ENCODE peak calls at places on chromosomes 11 and 22, in nine cellular contexts. One of them, this sample, is unnamed.

GRCh38 chr22:29187831-29188230 is 17.9 kb upstream of the EMID1 start:
- DNase-seq in OCI-M1: no peak
- DNase-seq in RCC 7860: no peak
- DNase-seq in Caki2: no peak
- DNase-seq in upper lobe of right lung: peak; percentile 23
- DNase-seq in HEK293T: no peak
- DNase-seq in activated CD4-positive, alpha-beta T cell treated with anti-CD3 and anti-CD28 coated beads, Interleukin-2, amount 50 U/mL, for 4 hours: no peak
- DNase-seq in Kasumi-1: no peak
- DNase-seq in activated CD8-positive, alpha-beta memory T cell treated with anti-CD3 and anti-CD28 coated beads, Interleukin-2, amount 50 U/mL, for 48 hours: no peak
- DNase-seq in this sample: no peak

GRCh38 chr11:31772412-31772811 is 38.7 kb downstream of the PAX6 start:
- DNase-seq in OCI-M1: no peak
- DNase-seq in RCC 7860: no peak
- DNase-seq in activated CD8-positive, alpha-beta memory T cell treated with anti-CD3 and anti-CD28 coated beads, Interleukin-2, amount 50 U/mL, for 48 hours: no peak
- DNase-seq in activated CD4-positive, alpha-beta T cell treated with anti-CD3 and anti-CD28 coated beads, Interleukin-2, amount 50 U/mL, for 4 hours: no peak
- DNase-seq in HEK293T: no peak
- DNase-seq in Caki2: no peak
- DNase-seq in Kasumi-1: no peak
- DNase-seq in upper lobe of right lung: no peak
- DNase-seq in this sample: no peak

GRCh38 chr11:119993732-119994131 is 144.2 kb downstream of the TRIM29 start:
- DNase-seq in activated CD4-positive, alpha-beta T cell treated with anti-CD3 and anti-CD28 coated beads, Interleukin-2, amount 50 U/mL, for 4 hours: no peak
- DNase-seq in Caki2: no peak
- DNase-seq in HEK293T: no peak
- DNase-seq in activated CD8-positive, alpha-beta memory T cell treated with anti-CD3 and anti-CD28 coated beads, Interleukin-2, amount 50 U/mL, for 48 hours: no peak
- DNase-seq in OCI-M1: no peak
- DNase-seq in Kasumi-1: no peak
- DNase-seq in upper lobe of right lung: no peak
- DNase-seq in RCC 7860: no peak
- DNase-seq in this sample: no peak

GRCh38 chr11:6647282-6647679 is 8.3 kb downstream of the DCHS1 start:
- DNase-seq in activated CD4-positive, alpha-beta T cell treated with anti-CD3 and anti-CD28 coated beads, Interleukin-2, amount 50 U/mL, for 4 hours: no peak
- DNase-seq in activated CD8-positive, alpha-beta memory T cell treated with anti-CD3 and anti-CD28 coated beads, Interleukin-2, amount 50 U/mL, for 48 hours: no peak
- DNase-seq in HEK293T: no peak
- DNase-seq in RCC 7860: no peak
- DNase-seq in Kasumi-1: no peak
- DNase-seq in OCI-M1: no peak
- DNase-seq in Caki2: no peak
- DNase-seq in upper lobe of right lung: no peak
- DNase-seq in this sample: no peak

GRCh38 chr22:38964989-38965388 is 7.6 kb downstream of the APOBEC3A start:
- DNase-seq in Caki2: peak; percentile 36
- DNase-seq in RCC 7860: no peak
- DNase-seq in OCI-M1: no peak
- DNase-seq in upper lobe of right lung: no peak
- DNase-seq in activated CD8-positive, alpha-beta memory T cell treated with anti-CD3 and anti-CD28 coated beads, Interleukin-2, amount 50 U/mL, for 48 hours: no peak
- DNase-seq in HEK293T: no peak
- DNase-seq in activated CD4-positive, alpha-beta T cell treated with anti-CD3 and anti-CD28 coated beads, Interleukin-2, amount 50 U/mL, for 4 hours: no peak
- DNase-seq in Kasumi-1: no peak
- DNase-seq in this sample: no peak

GRCh38 chr11:118953265-118953664 is 2.8 kb upstream of the UPK2 start:
- DNase-seq in OCI-M1: no peak
- DNase-seq in activated CD8-positive, alpha-beta memory T cell treated with anti-CD3 and anti-CD28 coated beads, Interleukin-2, amount 50 U/mL, for 48 hours: no peak
- DNase-seq in RCC 7860: no peak
- DNase-seq in activated CD4-positive, alpha-beta T cell treated with anti-CD3 and anti-CD28 coated beads, Interleukin-2, amount 50 U/mL, for 4 hours: no peak
- DNase-seq in Caki2: no peak
- DNase-seq in upper lobe of right lung: no peak
- DNase-seq in HEK293T: peak; percentile 43
- DNase-seq in Kasumi-1: no peak
- DNase-seq in this sample: no peak

GRCh38 chr11:72209101-72209500 is 7.5 kb upstream of the FOLR2 start:
- DNase-seq in OCI-M1: peak; percentile 84
- DNase-seq in activated CD8-positive, alpha-beta memory T cell treated with anti-CD3 and anti-CD28 coated beads, Interleukin-2, amount 50 U/mL, for 48 hours: no peak
- DNase-seq in Kasumi-1: peak; percentile 19
- DNase-seq in activated CD4-positive, alpha-beta T cell treated with anti-CD3 and anti-CD28 coated beads, Interleukin-2, amount 50 U/mL, for 4 hours: no peak
- DNase-seq in Caki2: no peak
- DNase-seq in upper lobe of right lung: no peak
- DNase-seq in RCC 7860: no peak
- DNase-seq in HEK293T: no peak
- DNase-seq in this sample: no peak

GRCh38 chr11:5690736-5691135 is 1.1 kb downstream of the TRIM22 start:
- DNase-seq in OCI-M1: peak; percentile 86
- DNase-seq in RCC 7860: no peak
- DNase-seq in activated CD8-positive, alpha-beta memory T cell treated with anti-CD3 and anti-CD28 coated beads, Interleukin-2, amount 50 U/mL, for 48 hours: no peak
- DNase-seq in upper lobe of right lung: no peak
- DNase-seq in activated CD4-positive, alpha-beta T cell treated with anti-CD3 and anti-CD28 coated beads, Interleukin-2, amount 50 U/mL, for 4 hours: no peak
- DNase-seq in Caki2: no peak
- DNase-seq in HEK293T: no peak
- DNase-seq in Kasumi-1: no peak
- DNase-seq in this sample: no peak

GRCh38 chr11:128179512-128179911 is 407.8 kb downstream of the ETS1 start:
- DNase-seq in Kasumi-1: no peak
- DNase-seq in upper lobe of right lung: no peak
- DNase-seq in activated CD8-positive, alpha-beta memory T cell treated with anti-CD3 and anti-CD28 coated beads, Interleukin-2, amount 50 U/mL, for 48 hours: no peak
- DNase-seq in Caki2: no peak
- DNase-seq in HEK293T: no peak
- DNase-seq in activated CD4-positive, alpha-beta T cell treated with anti-CD3 and anti-CD28 coated beads, Interleukin-2, amount 50 U/mL, for 4 hours: no peak
- DNase-seq in RCC 7860: no peak
- DNase-seq in OCI-M1: no peak
- DNase-seq in this sample: no peak

GRCh38 chr22:38212442-38212841 is 10.6 kb downstream of the MAFF start:
- DNase-seq in upper lobe of right lung: no peak
- DNase-seq in OCI-M1: no peak
- DNase-seq in RCC 7860: no peak
- DNase-seq in activated CD4-positive, alpha-beta T cell treated with anti-CD3 and anti-CD28 coated beads, Interleukin-2, amount 50 U/mL, for 4 hours: no peak
- DNase-seq in Caki2: no peak
- DNase-seq in activated CD8-positive, alpha-beta memory T cell treated with anti-CD3 and anti-CD28 coated beads, Interleukin-2, amount 50 U/mL, for 48 hours: no peak
- DNase-seq in Kasumi-1: no peak
- DNase-seq in HEK293T: no peak
- DNase-seq in this sample: no peak

GRCh38 chr11:26993965-26994446 is at the start of gene FIBIN:
- DNase-seq in HEK293T: peak; percentile 60
- DNase-seq in upper lobe of right lung: no peak
- DNase-seq in RCC 7860: no peak
- DNase-seq in activated CD8-positive, alpha-beta memory T cell treated with anti-CD3 and anti-CD28 coated beads, Interleukin-2, amount 50 U/mL, for 48 hours: no peak
- DNase-seq in Caki2: no peak
- DNase-seq in Kasumi-1: no peak
- DNase-seq in OCI-M1: no peak
- DNase-seq in activated CD4-positive, alpha-beta T cell treated with anti-CD3 and anti-CD28 coated beads, Interleukin-2, amount 50 U/mL, for 4 hours: no peak
- DNase-seq in this sample: no peak

GRCh38 chr11:80414766-80415165 is 973.9 kb upstream of the TENM4 start:
- DNase-seq in HEK293T: no peak
- DNase-seq in Kasumi-1: no peak
- DNase-seq in OCI-M1: peak; percentile 85
- DNase-seq in upper lobe of right lung: no peak
- DNase-seq in Caki2: no peak
- DNase-seq in activated CD4-positive, alpha-beta T cell treated with anti-CD3 and anti-CD28 coated beads, Interleukin-2, amount 50 U/mL, for 4 hours: no peak
- DNase-seq in RCC 7860: no peak
- DNase-seq in activated CD8-positive, alpha-beta memory T cell treated with anti-CD3 and anti-CD28 coated beads, Interleukin-2, amount 50 U/mL, for 48 hours: no peak
- DNase-seq in this sample: no peak

GRCh38 chr11:119794141-119794665 is 65.2 kb upstream of the NECTIN1 start:
- DNase-seq in OCI-M1: no peak
- DNase-seq in RCC 7860: no peak
- DNase-seq in HEK293T: no peak
- DNase-seq in upper lobe of right lung: peak; percentile 55
- DNase-seq in Kasumi-1: no peak
- DNase-seq in activated CD4-positive, alpha-beta T cell treated with anti-CD3 and anti-CD28 coated beads, Interleukin-2, amount 50 U/mL, for 4 hours: no peak
- DNase-seq in Caki2: no peak
- DNase-seq in activated CD8-positive, alpha-beta memory T cell treated with anti-CD3 and anti-CD28 coated beads, Interleukin-2, amount 50 U/mL, for 48 hours: no peak
- DNase-seq in this sample: no peak

GRCh38 chr11:61978703-61979661 is 11.5 kb upstream of the FTH1 start:
- DNase-seq in OCI-M1: no peak
- DNase-seq in Kasumi-1: no peak
- DNase-seq in upper lobe of right lung: peak; percentile 65
- DNase-seq in activated CD4-positive, alpha-beta T cell treated with anti-CD3 and anti-CD28 coated beads, Interleukin-2, amount 50 U/mL, for 4 hours: no peak
- DNase-seq in HEK293T: no peak
- DNase-seq in activated CD8-positive, alpha-beta memory T cell treated with anti-CD3 and anti-CD28 coated beads, Interleukin-2, amount 50 U/mL, for 48 hours: no peak
- DNase-seq in RCC 7860: no peak
- DNase-seq in Caki2: no peak
- DNase-seq in this sample: no peak

GRCh38 chr22:50399751-50400331 is 56.7 kb downstream of the PPP6R2 start:
- DNase-seq in OCI-M1: peak; percentile 37
- DNase-seq in activated CD4-positive, alpha-beta T cell treated with anti-CD3 and anti-CD28 coated beads, Interleukin-2, amount 50 U/mL, for 4 hours: peak; percentile 14
- DNase-seq in Caki2: peak; percentile 17
- DNase-seq in upper lobe of right lung: no peak
- DNase-seq in HEK293T: peak; percentile 54
- DNase-seq in RCC 7860: no peak
- DNase-seq in activated CD8-positive, alpha-beta memory T cell treated with anti-CD3 and anti-CD28 coated beads, Interleukin-2, amount 50 U/mL, for 48 hours: no peak
- DNase-seq in Kasumi-1: peak; percentile 79
- DNase-seq in this sample: no peak

GRCh38 chr22:39545310-39546063 is 12.9 kb upstream of the RPS19BP1 start:
- DNase-seq in activated CD8-positive, alpha-beta memory T cell treated with anti-CD3 and anti-CD28 coated beads, Interleukin-2, amount 50 U/mL, for 48 hours: peak; percentile 87
- DNase-seq in HEK293T: peak; percentile 79
- DNase-seq in activated CD4-positive, alpha-beta T cell treated with anti-CD3 and anti-CD28 coated beads, Interleukin-2, amount 50 U/mL, for 4 hours: peak; percentile 62
- DNase-seq in Caki2: peak; percentile 70
- DNase-seq in OCI-M1: no peak
- DNase-seq in upper lobe of right lung: no peak
- DNase-seq in RCC 7860: no peak
- DNase-seq in Kasumi-1: peak; percentile 27
- DNase-seq in this sample: no peak

GRCh38 chr11:11213117-11213516 is 139.9 kb downstream of the CSNK2A3 start:
- DNase-seq in activated CD8-positive, alpha-beta memory T cell treated with anti-CD3 and anti-CD28 coated beads, Interleukin-2, amount 50 U/mL, for 48 hours: no peak
- DNase-seq in RCC 7860: no peak
- DNase-seq in Kasumi-1: no peak
- DNase-seq in Caki2: no peak
- DNase-seq in HEK293T: no peak
- DNase-seq in OCI-M1: no peak
- DNase-seq in upper lobe of right lung: no peak
- DNase-seq in activated CD4-positive, alpha-beta T cell treated with anti-CD3 and anti-CD28 coated beads, Interleukin-2, amount 50 U/mL, for 4 hours: no peak
- DNase-seq in this sample: no peak

GRCh38 chr11:294795-295194 is 4.5 kb downstream of the IFITM5 start:
- DNase-seq in Kasumi-1: no peak
- DNase-seq in upper lobe of right lung: peak; percentile 58
- DNase-seq in HEK293T: no peak
- DNase-seq in Caki2: no peak
- DNase-seq in RCC 7860: no peak
- DNase-seq in activated CD4-positive, alpha-beta T cell treated with anti-CD3 and anti-CD28 coated beads, Interleukin-2, amount 50 U/mL, for 4 hours: no peak
- DNase-seq in activated CD8-positive, alpha-beta memory T cell treated with anti-CD3 and anti-CD28 coated beads, Interleukin-2, amount 50 U/mL, for 48 hours: no peak
- DNase-seq in OCI-M1: no peak
- DNase-seq in this sample: no peak

GRCh38 chr11:134592391-134592990 is 180.4 kb upstream of the B3GAT1 start:
- DNase-seq in Caki2: peak; percentile 3
- DNase-seq in upper lobe of right lung: peak; percentile 61
- DNase-seq in HEK293T: peak; percentile 58
- DNase-seq in RCC 7860: no peak
- DNase-seq in OCI-M1: peak; percentile 52
- DNase-seq in activated CD4-positive, alpha-beta T cell treated with anti-CD3 and anti-CD28 coated beads, Interleukin-2, amount 50 U/mL, for 4 hours: no peak
- DNase-seq in Kasumi-1: no peak
- DNase-seq in activated CD8-positive, alpha-beta memory T cell treated with anti-CD3 and anti-CD28 coated beads, Interleukin-2, amount 50 U/mL, for 48 hours: peak; percentile 82
- DNase-seq in this sample: no peak

GRCh38 chr11:132430352-132431091 is 1060.1 kb downstream of the NTM start:
- DNase-seq in RCC 7860: peak; percentile 28
- DNase-seq in Kasumi-1: no peak
- DNase-seq in Caki2: peak; percentile 84
- DNase-seq in upper lobe of right lung: no peak
- DNase-seq in HEK293T: no peak
- DNase-seq in activated CD4-positive, alpha-beta T cell treated with anti-CD3 and anti-CD28 coated beads, Interleukin-2, amount 50 U/mL, for 4 hours: no peak
- DNase-seq in OCI-M1: no peak
- DNase-seq in activated CD8-positive, alpha-beta memory T cell treated with anti-CD3 and anti-CD28 coated beads, Interleukin-2, amount 50 U/mL, for 48 hours: no peak
- DNase-seq in this sample: no peak

GRCh38 chr11:112734207-112734606 is 227.0 kb upstream of the NCAM1 start:
- DNase-seq in Kasumi-1: no peak
- DNase-seq in Caki2: no peak
- DNase-seq in activated CD8-positive, alpha-beta memory T cell treated with anti-CD3 and anti-CD28 coated beads, Interleukin-2, amount 50 U/mL, for 48 hours: no peak
- DNase-seq in HEK293T: peak; percentile 37
- DNase-seq in RCC 7860: no peak
- DNase-seq in activated CD4-positive, alpha-beta T cell treated with anti-CD3 and anti-CD28 coated beads, Interleukin-2, amount 50 U/mL, for 4 hours: no peak
- DNase-seq in OCI-M1: peak; percentile 50
- DNase-seq in upper lobe of right lung: no peak
- DNase-seq in this sample: no peak

GRCh38 chr22:43183496-43184263 is 3.3 kb downstream of the TTLL12 start:
- DNase-seq in OCI-M1: peak; percentile 85
- DNase-seq in activated CD8-positive, alpha-beta memory T cell treated with anti-CD3 and anti-CD28 coated beads, Interleukin-2, amount 50 U/mL, for 48 hours: no peak
- DNase-seq in Caki2: no peak
- DNase-seq in HEK293T: no peak
- DNase-seq in Kasumi-1: no peak
- DNase-seq in activated CD4-positive, alpha-beta T cell treated with anti-CD3 and anti-CD28 coated beads, Interleukin-2, amount 50 U/mL, for 4 hours: no peak
- DNase-seq in upper lobe of right lung: peak; percentile 63
- DNase-seq in RCC 7860: peak; percentile 9
- DNase-seq in this sample: no peak